ENCODE peak calls at places on chromosome 16, in six cellular contexts. G, B, F, T, H and Y are unnamed samples.

GRCh38 chr16:17469742-17470001 is 1.1 kb downstream of the XYLT1 start:
- DNase-seq in G (peak; percentile 36), B (peak; percentile 34), F (no peak), T (no peak), H (no peak), Y (no peak)

GRCh38 chr16:85089485-85089884 is 22.8 kb downstream of the CIBAR2 start:
- DNase-seq in G (no peak), B (no peak), F (no peak), T (no peak), H (no peak), Y (no peak)

GRCh38 chr16:6335072-6335471 is 997.6 kb upstream of the RBFOX1 start:
- DNase-seq in G (no peak), B (no peak), F (no peak), T (peak; percentile 73), H (no peak), Y (no peak)

GRCh38 chr16:47600376-47600775 is 139.2 kb downstream of the PHKB start:
- DNase-seq in G (no peak), B (no peak), F (no peak), T (no peak), H (no peak), Y (no peak)

GRCh38 chr16:24645739-24646645 is 83.5 kb upstream of the TNRC6A start:
- DNase-seq in G (peak; percentile 99), B (peak; percentile 99), F (no peak), T (no peak), H (no peak), Y (no peak)

GRCh38 chr16:20675488-20676267 is 21.8 kb downstream of the ACSM1 start:
- DNase-seq in G (no peak), B (peak; percentile 26), F (peak; percentile 84), T (peak; percentile 95), H (peak; percentile 43), Y (no peak)

GRCh38 chr16:48608452-48608851 is 1.5 kb downstream of the N4BP1 start:
- DNase-seq in G (peak; percentile 48), B (peak; percentile 69), F (no peak), T (peak; percentile 70), H (no peak), Y (peak; percentile 21)

GRCh38 chr16:89410794-89411309 is 79.5 kb downstream of the ANKRD11 start:
- DNase-seq in G (peak; percentile 70), B (peak; percentile 11), F (peak; percentile 71), T (no peak), H (peak; percentile 87), Y (no peak)

GRCh38 chr16:5900046-5900445 is 802.5 kb upstream of the EEF2KMT start:
- DNase-seq in G (no peak), B (peak; percentile 75), F (no peak), T (no peak), H (no peak), Y (no peak)

GRCh38 chr16:12661656-12662172 is 142.0 kb downstream of the CPPED1 start:
- DNase-seq in G (peak; percentile 32), B (peak; percentile 54), F (no peak), T (peak; percentile 84), H (no peak), Y (peak; percentile 6)

GRCh38 chr16:30775381-30776099 is 11.5 kb downstream of the ZNF629 start:
- DNase-seq in G (peak; percentile 82), B (peak; percentile 88), F (peak; percentile 88), T (peak; percentile 96), H (peak; percentile 72), Y (peak; percentile 56)

GRCh38 chr16:64615647-64616280 is 506.1 kb downstream of the CDH11 start:
- DNase-seq in G (peak; percentile 6), B (peak; percentile 7), F (no peak), T (peak; percentile 92), H (peak; percentile 85), Y (no peak)

GRCh38 chr16:86856946-86857586 is 278.7 kb downstream of the FOXL1 start:
- DNase-seq in G (no peak), B (no peak), F (no peak), T (no peak), H (no peak), Y (no peak)

GRCh38 chr16:79175286-79176057 is 425.1 kb downstream of the MAF start:
- DNase-seq in G (no peak), B (no peak), F (no peak), T (peak; percentile 81), H (no peak), Y (no peak)

GRCh38 chr16:75111514-75112280 is 4.9 kb downstream of the LDHD start:
- DNase-seq in G (no peak), B (no peak), F (no peak), T (no peak), H (no peak), Y (no peak)